ENCODE peak calls at places on chromosomes 7 and 10, in nine cellular contexts. One of them, this sample, is unnamed.

GRCh38 chr7:3404490-3404889 is 103.4 kb downstream of the SDK1 start:
- DNase-seq in HCT116: no peak
- DNase-seq in heart right ventricle: no peak
- DNase-seq in tibial artery: no peak
- DNase-seq in BJ: no peak
- DNase-seq in MM.1S: no peak
- DNase-seq in prostate gland: no peak
- DNase-seq in lower lobe of right lung: no peak
- DNase-seq in transverse colon: no peak
- DNase-seq in this sample: peak; percentile 16

GRCh38 chr7:149690688-149691446 is 82.5 kb downstream of the ZNF467 start:
- DNase-seq in HCT116: peak; percentile 89
- DNase-seq in heart right ventricle: peak; percentile 38
- DNase-seq in tibial artery: no peak
- DNase-seq in BJ: no peak
- DNase-seq in MM.1S: no peak
- DNase-seq in prostate gland: no peak
- DNase-seq in lower lobe of right lung: no peak
- DNase-seq in transverse colon: no peak
- DNase-seq in this sample: peak; percentile 80

GRCh38 chr10:29204119-29204518 is 84.8 kb upstream of the LYZL1 start:
- DNase-seq in HCT116: no peak
- DNase-seq in heart right ventricle: peak; percentile 4
- DNase-seq in tibial artery: no peak
- DNase-seq in BJ: no peak
- DNase-seq in MM.1S: no peak
- DNase-seq in prostate gland: no peak
- DNase-seq in lower lobe of right lung: no peak
- DNase-seq in transverse colon: no peak
- DNase-seq in this sample: peak; percentile 7

GRCh38 chr7:11345621-11346020 is 371.9 kb downstream of the PHF14 start:
- DNase-seq in HCT116: no peak
- DNase-seq in heart right ventricle: no peak
- DNase-seq in tibial artery: no peak
- DNase-seq in BJ: no peak
- DNase-seq in MM.1S: no peak
- DNase-seq in prostate gland: no peak
- DNase-seq in lower lobe of right lung: no peak
- DNase-seq in transverse colon: no peak
- DNase-seq in this sample: no peak

GRCh38 chr10:1197384-1197783 is 141.2 kb downstream of the WDR37 start:
- DNase-seq in HCT116: no peak
- DNase-seq in heart right ventricle: no peak
- DNase-seq in tibial artery: no peak
- DNase-seq in BJ: no peak
- DNase-seq in MM.1S: no peak
- DNase-seq in prostate gland: no peak
- DNase-seq in lower lobe of right lung: no peak
- DNase-seq in transverse colon: peak; percentile 8
- DNase-seq in this sample: no peak

GRCh38 chr10:70584941-70585544 is 17.5 kb downstream of the PRF1 start:
- DNase-seq in HCT116: no peak
- DNase-seq in heart right ventricle: no peak
- DNase-seq in tibial artery: no peak
- DNase-seq in BJ: no peak
- DNase-seq in MM.1S: no peak
- DNase-seq in prostate gland: no peak
- DNase-seq in lower lobe of right lung: peak; percentile 78
- DNase-seq in transverse colon: no peak
- DNase-seq in this sample: peak; percentile 94

GRCh38 chr7:6590645-6591110 is 857 bp downstream of the INTS15 start:
- DNase-seq in HCT116: no peak
- DNase-seq in heart right ventricle: no peak
- DNase-seq in tibial artery: no peak
- DNase-seq in BJ: no peak
- DNase-seq in MM.1S: peak; percentile 31
- DNase-seq in prostate gland: no peak
- DNase-seq in lower lobe of right lung: no peak
- DNase-seq in transverse colon: no peak
- DNase-seq in this sample: no peak

GRCh38 chr7:94400022-94400421 is 5.3 kb downstream of the COL1A2 start:
- DNase-seq in HCT116: no peak
- DNase-seq in heart right ventricle: no peak
- DNase-seq in tibial artery: no peak
- DNase-seq in BJ: no peak
- DNase-seq in MM.1S: no peak
- DNase-seq in prostate gland: no peak
- DNase-seq in lower lobe of right lung: no peak
- DNase-seq in transverse colon: no peak
- DNase-seq in this sample: no peak

DNA sequence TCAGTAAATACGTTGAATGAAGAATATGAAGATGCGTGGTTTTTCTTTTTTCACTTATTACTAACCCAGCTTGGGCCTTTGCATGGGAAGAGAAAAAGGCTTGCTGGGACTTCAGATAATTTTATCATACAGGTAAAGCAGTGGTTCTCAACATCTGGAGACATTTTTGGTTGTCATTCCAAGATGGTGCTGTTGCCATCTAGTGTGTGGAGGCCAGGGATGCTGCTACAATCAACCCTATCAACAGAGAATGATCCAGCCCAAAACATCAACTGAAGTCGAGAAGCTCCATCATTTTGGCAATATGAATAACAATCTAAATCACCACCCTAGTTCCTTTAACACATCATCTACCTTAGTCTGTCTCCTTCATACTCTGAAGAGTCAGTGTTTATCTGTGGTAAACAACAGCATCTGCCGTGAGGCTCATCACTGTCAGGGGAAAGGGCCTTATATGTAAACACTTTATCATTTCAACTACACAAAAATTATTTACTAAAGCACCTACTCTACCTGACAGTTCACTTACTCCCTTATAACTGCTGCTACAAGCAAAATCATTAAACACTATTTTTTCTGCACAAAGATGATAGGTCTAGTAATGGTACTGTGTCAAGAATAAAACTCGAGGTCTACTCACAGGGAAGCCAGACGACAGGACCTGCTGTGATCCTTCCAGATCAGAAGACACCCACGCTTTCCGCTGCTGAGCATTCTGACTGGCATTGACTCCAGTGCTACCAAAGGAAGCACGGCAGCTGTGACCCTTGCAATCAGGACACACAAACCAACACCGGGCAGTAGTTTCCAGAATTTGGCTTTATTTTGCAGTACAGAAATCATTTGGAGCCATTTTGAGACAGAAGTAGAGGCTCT is 48.6 kb downstream of the GDI2 start:
- DNase-seq in HCT116: no peak
- DNase-seq in heart right ventricle: no peak
- DNase-seq in tibial artery: no peak
- DNase-seq in BJ: no peak
- DNase-seq in MM.1S: no peak
- DNase-seq in prostate gland: no peak
- DNase-seq in lower lobe of right lung: no peak
- DNase-seq in transverse colon: no peak
- DNase-seq in this sample: no peak
- TF ChIP-seq CTCF in HCT116: no peak
- TF ChIP-seq CTCF in heart right ventricle: no peak
- TF ChIP-seq CTCF in tibial artery: no peak
- TF ChIP-seq CTCF in BJ: no peak
- TF ChIP-seq CTCF in MM.1S: no peak
- TF ChIP-seq CTCF in prostate gland: no peak
- TF ChIP-seq CTCF in lower lobe of right lung: no peak
- TF ChIP-seq CTCF in transverse colon: no peak
- TF ChIP-seq CTCF in this sample: no peak

GRCh38 chr10:8032558-8032957 is 21.9 kb upstream of the GATA3 start:
- DNase-seq in HCT116: no peak
- DNase-seq in heart right ventricle: no peak
- DNase-seq in tibial artery: no peak
- DNase-seq in BJ: no peak
- DNase-seq in MM.1S: no peak
- DNase-seq in prostate gland: no peak
- DNase-seq in lower lobe of right lung: no peak
- DNase-seq in transverse colon: no peak
- DNase-seq in this sample: no peak

GRCh38 chr10:8036521-8037198 is 17.8 kb upstream of the GATA3 start:
- DNase-seq in HCT116: no peak
- DNase-seq in heart right ventricle: no peak
- DNase-seq in tibial artery: no peak
- DNase-seq in BJ: no peak
- DNase-seq in MM.1S: no peak
- DNase-seq in prostate gland: no peak
- DNase-seq in lower lobe of right lung: no peak
- DNase-seq in transverse colon: no peak
- DNase-seq in this sample: no peak

GRCh38 chr10:8035641-8036520 is 18.6 kb upstream of the GATA3 start:
- DNase-seq in HCT116: no peak
- DNase-seq in heart right ventricle: no peak
- DNase-seq in tibial artery: no peak
- DNase-seq in BJ: no peak
- DNase-seq in MM.1S: no peak
- DNase-seq in prostate gland: no peak
- DNase-seq in lower lobe of right lung: no peak
- DNase-seq in transverse colon: no peak
- DNase-seq in this sample: no peak

GRCh38 chr10:8034666-8035640 is 19.5 kb upstream of the GATA3 start:
- DNase-seq in HCT116: no peak
- DNase-seq in heart right ventricle: no peak
- DNase-seq in tibial artery: no peak
- DNase-seq in BJ: no peak
- DNase-seq in MM.1S: no peak
- DNase-seq in prostate gland: no peak
- DNase-seq in lower lobe of right lung: no peak
- DNase-seq in transverse colon: no peak
- DNase-seq in this sample: no peak

GRCh38 chr10:8033812-8034665 is 20.4 kb upstream of the GATA3 start:
- DNase-seq in HCT116: no peak
- DNase-seq in heart right ventricle: no peak
- DNase-seq in tibial artery: peak; percentile 51
- DNase-seq in BJ: no peak
- DNase-seq in MM.1S: no peak
- DNase-seq in prostate gland: no peak
- DNase-seq in lower lobe of right lung: no peak
- DNase-seq in transverse colon: no peak
- DNase-seq in this sample: no peak
- H3K27me3 ChIP-seq in HCT116: peaks cover 13% of the 10 kb centered on the region
- H3K27me3 ChIP-seq in heart right ventricle: peaks cover 39% of the 10 kb centered on the region
- H3K27me3 ChIP-seq in tibial artery: no peaks in the 10 kb centered on the region
- H3K27me3 ChIP-seq in BJ: peaks cover 64% of the 10 kb centered on the region
- H3K27me3 ChIP-seq in MM.1S: no peaks in the 10 kb centered on the region
- H3K27me3 ChIP-seq in prostate gland: peaks cover 30% of the 10 kb centered on the region
- H3K27me3 ChIP-seq in lower lobe of right lung: peaks cover 94% of the 10 kb centered on the region
- H3K27me3 ChIP-seq in transverse colon: peaks cover 96% of the 10 kb centered on the region
- H3K27me3 ChIP-seq in this sample: peaks cover 3% of the 10 kb centered on the region

GRCh38 chr10:113854019-113854756 is at the start of the genes DCLRE1A and NHLRC2:
- DNase-seq in HCT116: peak; percentile 86
- DNase-seq in heart right ventricle: peak; percentile 85
- DNase-seq in tibial artery: peak; percentile 86
- DNase-seq in BJ: no peak
- DNase-seq in MM.1S: peak; percentile 76
- DNase-seq in prostate gland: peak; percentile 78
- DNase-seq in lower lobe of right lung: peak; percentile 85
- DNase-seq in transverse colon: peak; percentile 85
- DNase-seq in this sample: peak; percentile 76

GRCh38 chr10:113857210-113857609 is 2.7 kb downstream of the NHLRC2 start:
- DNase-seq in HCT116: no peak
- DNase-seq in heart right ventricle: no peak
- DNase-seq in tibial artery: no peak
- DNase-seq in BJ: no peak
- DNase-seq in MM.1S: no peak
- DNase-seq in prostate gland: no peak
- DNase-seq in lower lobe of right lung: no peak
- DNase-seq in transverse colon: no peak
- DNase-seq in this sample: no peak

GRCh38 chr10:113853577-113854018 is 284 bp downstream of the DCLRE1A start:
- DNase-seq in HCT116: no peak
- DNase-seq in heart right ventricle: no peak
- DNase-seq in tibial artery: no peak
- DNase-seq in BJ: no peak
- DNase-seq in MM.1S: no peak
- DNase-seq in prostate gland: no peak
- DNase-seq in lower lobe of right lung: no peak
- DNase-seq in transverse colon: no peak
- DNase-seq in this sample: no peak

GRCh38 chr10:113856563-113856962 is 2.1 kb downstream of the NHLRC2 start:
- DNase-seq in HCT116: no peak
- DNase-seq in heart right ventricle: no peak
- DNase-seq in tibial artery: no peak
- DNase-seq in BJ: no peak
- DNase-seq in MM.1S: no peak
- DNase-seq in prostate gland: no peak
- DNase-seq in lower lobe of right lung: no peak
- DNase-seq in transverse colon: no peak
- DNase-seq in this sample: no peak

DNA sequence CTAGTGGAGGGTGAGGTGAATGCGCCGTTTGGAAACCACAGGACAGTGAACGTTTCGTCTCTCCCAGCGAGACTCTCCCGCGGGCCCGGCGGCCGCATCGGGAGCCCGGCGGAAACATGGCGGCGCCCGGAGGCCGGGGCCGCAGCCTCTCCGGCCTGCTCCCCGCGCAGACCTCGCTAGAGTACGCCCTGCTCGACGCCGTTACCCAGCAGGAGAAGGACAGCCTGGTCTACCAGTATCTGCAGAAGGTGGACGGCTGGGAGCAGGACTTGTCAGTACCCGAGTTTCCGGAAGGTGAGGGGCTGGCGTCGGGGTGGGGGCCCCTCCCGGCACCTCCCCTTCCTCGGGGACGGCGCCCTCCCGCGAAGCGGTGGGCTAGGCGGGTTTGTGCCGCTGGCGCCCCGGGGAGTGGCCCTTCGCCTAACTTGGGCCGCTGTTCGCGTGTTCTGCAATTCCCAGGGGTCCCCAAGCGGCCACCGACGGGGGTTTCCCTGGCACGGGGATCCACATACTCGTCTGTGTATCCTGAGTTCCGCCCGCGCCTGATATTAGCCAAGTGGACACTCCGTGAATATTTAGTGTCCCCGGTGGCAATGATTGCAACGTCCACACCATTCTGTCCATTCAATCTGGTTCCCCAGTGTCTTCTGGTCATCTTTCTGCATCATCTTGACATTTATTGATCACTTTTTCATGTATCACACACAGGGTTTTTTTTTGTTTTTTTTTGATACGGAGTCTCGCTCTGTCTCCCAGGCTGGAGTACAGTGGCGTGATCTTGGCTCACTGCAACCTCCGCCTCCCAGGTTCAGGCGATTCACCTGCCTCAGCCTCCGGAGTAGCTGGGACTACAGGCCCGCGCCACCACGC is 531 bp downstream of the NHLRC2 start:
- DNase-seq in HCT116: peak; percentile 31
- DNase-seq in heart right ventricle: peak; percentile 49
- DNase-seq in tibial artery: peak; percentile 69
- DNase-seq in BJ: no peak
- DNase-seq in MM.1S: peak; percentile 32
- DNase-seq in prostate gland: peak; percentile 50
- DNase-seq in lower lobe of right lung: peak; percentile 65
- DNase-seq in transverse colon: peak; percentile 52
- DNase-seq in this sample: peak; percentile 66
- TF ChIP-seq CTCF in HCT116: no peak
- TF ChIP-seq CTCF in heart right ventricle: peak; percentile 12
- TF ChIP-seq CTCF in tibial artery: peak; percentile 8
- TF ChIP-seq CTCF in BJ: peak; percentile 6
- TF ChIP-seq CTCF in MM.1S: peak; percentile 3
- TF ChIP-seq CTCF in prostate gland: no peak
- TF ChIP-seq CTCF in lower lobe of right lung: no peak
- TF ChIP-seq CTCF in transverse colon: peak; percentile 20
- TF ChIP-seq CTCF in this sample: no peak

GRCh38 chr7:97012293-97013005 is 7.1 kb downstream of the DLX6 start:
- DNase-seq in HCT116: no peak
- DNase-seq in heart right ventricle: no peak
- DNase-seq in tibial artery: no peak
- DNase-seq in BJ: no peak
- DNase-seq in MM.1S: no peak
- DNase-seq in prostate gland: no peak
- DNase-seq in lower lobe of right lung: no peak
- DNase-seq in transverse colon: no peak
- DNase-seq in this sample: no peak
- H3K27me3 ChIP-seq in HCT116: peaks cover 71% of the 10 kb centered on the region
- H3K27me3 ChIP-seq in heart right ventricle: peaks cover 50% of the 10 kb centered on the region
- H3K27me3 ChIP-seq in tibial artery: peaks cover 3% of the 10 kb centered on the region
- H3K27me3 ChIP-seq in BJ: peaks cover 29% of the 10 kb centered on the region
- H3K27me3 ChIP-seq in MM.1S: peaks cover 8% of the 10 kb centered on the region
- H3K27me3 ChIP-seq in prostate gland: peaks cover 25% of the 10 kb centered on the region
- H3K27me3 ChIP-seq in lower lobe of right lung: peaks cover 98% of the 10 kb centered on the region
- H3K27me3 ChIP-seq in transverse colon: peaks cover 100% of the 10 kb centered on the region
- H3K27me3 ChIP-seq in this sample: no peaks in the 10 kb centered on the region

This sample was measured in BE2C.